ENCODE peak calls at places on chromosomes 16 and 17, in seven cellular contexts. One of them, this sample, is unnamed.

GRCh38 chr16:30652718-30653117 is 2.0 kb downstream of the PRR14 start:
- DNase-seq in OCI-LY7: no peak
- DNase-seq in T-helper 17 cell: no peak
- DNase-seq in heart right ventricle: no peak
- DNase-seq in tibial nerve: no peak
- DNase-seq in upper lobe of left lung: no peak
- DNase-seq in endodermal cell: no peak
- DNase-seq in this sample: no peak

GRCh38 chr17:19546289-19547065 is 12.8 kb downstream of the SLC47A1 start:
- DNase-seq in upper lobe of left lung: peak; percentile 66
- DNase-seq in OCI-LY7: peak; percentile 38
- DNase-seq in T-helper 17 cell: no peak
- DNase-seq in endodermal cell: peak; percentile 74
- DNase-seq in heart right ventricle: peak; percentile 33
- DNase-seq in tibial nerve: no peak
- DNase-seq in this sample: no peak

GRCh38 chr17:39485555-39485954 is 24.3 kb downstream of the CDK12 start:
- DNase-seq in OCI-LY7: no peak
- DNase-seq in upper lobe of left lung: peak; percentile 66
- DNase-seq in heart right ventricle: no peak
- DNase-seq in endodermal cell: no peak
- DNase-seq in T-helper 17 cell: no peak
- DNase-seq in tibial nerve: no peak
- DNase-seq in this sample: no peak

GRCh38 chr17:60712675-60713074 is 35.0 kb downstream of the BCAS3 start:
- DNase-seq in upper lobe of left lung: no peak
- DNase-seq in T-helper 17 cell: no peak
- DNase-seq in tibial nerve: no peak
- DNase-seq in heart right ventricle: no peak
- DNase-seq in endodermal cell: no peak
- DNase-seq in OCI-LY7: no peak
- DNase-seq in this sample: no peak

GRCh38 chr16:77402672-77403071 is 32.2 kb downstream of the ADAMTS18 start:
- DNase-seq in upper lobe of left lung: no peak
- DNase-seq in OCI-LY7: no peak
- DNase-seq in heart right ventricle: no peak
- DNase-seq in T-helper 17 cell: no peak
- DNase-seq in endodermal cell: no peak
- DNase-seq in tibial nerve: no peak
- DNase-seq in this sample: no peak

GRCh38 chr17:80855968-80856862 is 135.4 kb upstream of the CHMP6 start:
- DNase-seq in endodermal cell: peak; percentile 50
- DNase-seq in tibial nerve: no peak
- DNase-seq in OCI-LY7: no peak
- DNase-seq in upper lobe of left lung: peak; percentile 80
- DNase-seq in T-helper 17 cell: no peak
- DNase-seq in heart right ventricle: no peak
- DNase-seq in this sample: peak; percentile 42

GRCh38 chr17:40344321-40345160 is 20.0 kb downstream of the GJD3 start:
- DNase-seq in T-helper 17 cell: no peak
- DNase-seq in tibial nerve: no peak
- DNase-seq in upper lobe of left lung: no peak
- DNase-seq in OCI-LY7: no peak
- DNase-seq in heart right ventricle: no peak
- DNase-seq in endodermal cell: peak; percentile 70
- DNase-seq in this sample: no peak

GRCh38 chr16:85473909-85474640 is 139.0 kb upstream of the GSE1 start:
- DNase-seq in upper lobe of left lung: no peak
- DNase-seq in T-helper 17 cell: no peak
- DNase-seq in heart right ventricle: no peak
- DNase-seq in OCI-LY7: no peak
- DNase-seq in tibial nerve: no peak
- DNase-seq in endodermal cell: peak; percentile 70
- DNase-seq in this sample: no peak

GRCh38 chr17:45334231-45334630 is 17.4 kb upstream of the MAP3K14 start:
- DNase-seq in upper lobe of left lung: no peak
- DNase-seq in OCI-LY7: peak; percentile 65
- DNase-seq in tibial nerve: no peak
- DNase-seq in heart right ventricle: no peak
- DNase-seq in endodermal cell: peak; percentile 84
- DNase-seq in T-helper 17 cell: no peak
- DNase-seq in this sample: no peak

GRCh38 chr16:55470533-55471371 is 8.2 kb upstream of the MMP2 start:
- DNase-seq in upper lobe of left lung: no peak
- DNase-seq in heart right ventricle: no peak
- DNase-seq in T-helper 17 cell: no peak
- DNase-seq in endodermal cell: peak; percentile 80
- DNase-seq in tibial nerve: peak; percentile 44
- DNase-seq in OCI-LY7: no peak
- DNase-seq in this sample: no peak

GRCh38 chr17:42541041-42541833 is 5.2 kb downstream of the NAGLU start:
- DNase-seq in upper lobe of left lung: no peak
- DNase-seq in tibial nerve: no peak
- DNase-seq in heart right ventricle: no peak
- DNase-seq in OCI-LY7: no peak
- DNase-seq in endodermal cell: no peak
- DNase-seq in T-helper 17 cell: no peak
- DNase-seq in this sample: no peak

GRCh38 chr17:39553326-39553945 is 54.3 kb downstream of the NEUROD2 start:
- DNase-seq in upper lobe of left lung: no peak
- DNase-seq in T-helper 17 cell: no peak
- DNase-seq in tibial nerve: no peak
- DNase-seq in endodermal cell: no peak
- DNase-seq in heart right ventricle: no peak
- DNase-seq in OCI-LY7: no peak
- DNase-seq in this sample: no peak

GRCh38 chr17:39634384-39634871 is 2.5 kb upstream of the STARD3 start:
- DNase-seq in upper lobe of left lung: no peak
- DNase-seq in heart right ventricle: no peak
- DNase-seq in endodermal cell: no peak
- DNase-seq in OCI-LY7: peak; percentile 62
- DNase-seq in T-helper 17 cell: no peak
- DNase-seq in tibial nerve: no peak
- DNase-seq in this sample: no peak

DNA sequence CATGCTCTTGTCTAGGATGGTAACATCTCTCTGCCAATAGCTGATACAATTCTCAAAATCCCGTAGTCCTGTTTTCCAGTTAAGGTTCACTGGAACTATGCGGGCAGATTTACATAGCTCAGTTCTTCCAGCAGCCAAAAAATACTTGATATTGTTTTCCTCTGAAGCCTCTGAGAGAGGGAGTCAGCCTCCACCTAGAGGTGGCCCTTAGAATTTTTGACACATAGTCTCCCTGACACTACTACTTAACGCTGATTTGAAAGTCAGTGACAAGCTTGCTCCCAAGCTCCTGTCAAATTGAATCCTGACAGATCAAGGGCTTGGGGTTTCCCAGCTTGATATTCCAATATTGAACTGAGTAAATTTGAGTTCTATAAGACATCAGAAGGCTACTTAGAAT is 1780.1 kb downstream of the TP53TG3F start:
- DNase-seq in upper lobe of left lung: no peak
- DNase-seq in tibial nerve: no peak
- DNase-seq in T-helper 17 cell: no peak
- DNase-seq in OCI-LY7: no peak
- DNase-seq in heart right ventricle: no peak
- DNase-seq in endodermal cell: no peak
- DNase-seq in this sample: no peak
- H3K9me3 ChIP-seq in upper lobe of left lung: no peaks in the 10 kb centered on the region
- H3K9me3 ChIP-seq in tibial nerve: no peaks in the 10 kb centered on the region
- H3K9me3 ChIP-seq in T-helper 17 cell: no peaks in the 10 kb centered on the region
- H3K9me3 ChIP-seq in OCI-LY7: peaks cover 4% of the 10 kb centered on the region
- H3K9me3 ChIP-seq in heart right ventricle: no peaks in the 10 kb centered on the region
- H3K9me3 ChIP-seq in endodermal cell: peaks cover 91% of the 10 kb centered on the region
- H3K9me3 ChIP-seq in this sample: no peaks in the 10 kb centered on the region

GRCh38 chr16:48067388-48067787 is 88.4 kb downstream of the ABCC12 start:
- DNase-seq in T-helper 17 cell: no peak
- DNase-seq in upper lobe of left lung: no peak
- DNase-seq in tibial nerve: no peak
- DNase-seq in endodermal cell: no peak
- DNase-seq in heart right ventricle: no peak
- DNase-seq in OCI-LY7: no peak
- DNase-seq in this sample: no peak

GRCh38 chr16:48059936-48060335 is 95.9 kb downstream of the ABCC12 start:
- DNase-seq in T-helper 17 cell: no peak
- DNase-seq in upper lobe of left lung: no peak
- DNase-seq in heart right ventricle: no peak
- DNase-seq in OCI-LY7: no peak
- DNase-seq in tibial nerve: no peak
- DNase-seq in endodermal cell: no peak
- DNase-seq in this sample: no peak

GRCh38 chr16:48057085-48057484 is 98.7 kb downstream of the ABCC12 start:
- DNase-seq in tibial nerve: no peak
- DNase-seq in OCI-LY7: no peak
- DNase-seq in heart right ventricle: no peak
- DNase-seq in endodermal cell: no peak
- DNase-seq in upper lobe of left lung: no peak
- DNase-seq in T-helper 17 cell: no peak
- DNase-seq in this sample: no peak

GRCh38 chr16:48064971-48065370 is 90.8 kb downstream of the ABCC12 start:
- DNase-seq in upper lobe of left lung: no peak
- DNase-seq in T-helper 17 cell: no peak
- DNase-seq in tibial nerve: no peak
- DNase-seq in OCI-LY7: no peak
- DNase-seq in heart right ventricle: no peak
- DNase-seq in endodermal cell: no peak
- DNase-seq in this sample: no peak

DNA sequence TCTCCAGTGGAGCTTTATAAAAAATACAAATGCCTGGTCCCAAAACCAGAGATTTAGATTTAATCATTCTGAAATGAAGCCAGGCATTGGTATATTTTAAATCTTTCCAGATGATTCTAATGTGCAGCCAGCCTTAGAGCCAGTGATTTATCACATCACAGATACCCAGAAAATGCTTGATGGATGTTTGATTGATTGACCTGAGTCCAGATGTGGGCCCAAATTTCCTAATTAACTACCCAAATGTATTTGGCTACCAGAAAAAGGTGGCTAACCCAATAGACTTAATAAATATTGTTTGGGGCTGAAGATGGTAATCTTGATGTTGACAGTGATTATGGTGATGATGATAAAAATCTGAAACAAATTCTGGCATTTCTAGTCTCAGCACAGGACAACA is 93.1 kb downstream of the ABCC12 start:
- DNase-seq in T-helper 17 cell: no peak
- DNase-seq in OCI-LY7: no peak
- DNase-seq in upper lobe of left lung: no peak
- DNase-seq in tibial nerve: no peak
- DNase-seq in endodermal cell: no peak
- DNase-seq in heart right ventricle: no peak
- DNase-seq in this sample: no peak
- H3K9me3 ChIP-seq in T-helper 17 cell: no peaks in the 10 kb centered on the region
- H3K9me3 ChIP-seq in OCI-LY7: no peaks in the 10 kb centered on the region
- H3K9me3 ChIP-seq in upper lobe of left lung: no peaks in the 10 kb centered on the region
- H3K9me3 ChIP-seq in tibial nerve: no peaks in the 10 kb centered on the region
- H3K9me3 ChIP-seq in endodermal cell: peaks cover 13% of the 10 kb centered on the region
- H3K9me3 ChIP-seq in heart right ventricle: no peaks in the 10 kb centered on the region
- H3K9me3 ChIP-seq in this sample: no peaks in the 10 kb centered on the region

GRCh38 chr16:10408824-10409381 is 23.0 kb downstream of the ATF7IP2 start:
- DNase-seq in tibial nerve: no peak
- DNase-seq in upper lobe of left lung: no peak
- DNase-seq in endodermal cell: no peak
- DNase-seq in OCI-LY7: peak; percentile 38
- DNase-seq in T-helper 17 cell: no peak
- DNase-seq in heart right ventricle: no peak
- DNase-seq in this sample: no peak
- H3K9me3 ChIP-seq in tibial nerve: no peaks in the 10 kb centered on the region
- H3K9me3 ChIP-seq in upper lobe of left lung: peaks cover 52% of the 10 kb centered on the region
- H3K9me3 ChIP-seq in endodermal cell: peaks cover 99% of the 10 kb centered on the region
- H3K9me3 ChIP-seq in OCI-LY7: peaks cover 36% of the 10 kb centered on the region
- H3K9me3 ChIP-seq in T-helper 17 cell: peaks cover 7% of the 10 kb centered on the region
- H3K9me3 ChIP-seq in heart right ventricle: peaks cover 89% of the 10 kb centered on the region
- H3K9me3 ChIP-seq in this sample: peaks cover 17% of the 10 kb centered on the region

GRCh38 chr17:73850426-73850825 is 206.2 kb upstream of the SDK2 start:
- DNase-seq in tibial nerve: no peak
- DNase-seq in upper lobe of left lung: no peak
- DNase-seq in endodermal cell: no peak
- DNase-seq in OCI-LY7: no peak
- DNase-seq in T-helper 17 cell: no peak
- DNase-seq in heart right ventricle: no peak
- DNase-seq in this sample: no peak
- H3K9me3 ChIP-seq in tibial nerve: no peaks in the 10 kb centered on the region
- H3K9me3 ChIP-seq in upper lobe of left lung: no peaks in the 10 kb centered on the region
- H3K9me3 ChIP-seq in endodermal cell: no peaks in the 10 kb centered on the region
- H3K9me3 ChIP-seq in OCI-LY7: no peaks in the 10 kb centered on the region
- H3K9me3 ChIP-seq in T-helper 17 cell: no peaks in the 10 kb centered on the region
- H3K9me3 ChIP-seq in heart right ventricle: peaks cover 7% of the 10 kb centered on the region
- H3K9me3 ChIP-seq in this sample: no peaks in the 10 kb centered on the region

DNA sequence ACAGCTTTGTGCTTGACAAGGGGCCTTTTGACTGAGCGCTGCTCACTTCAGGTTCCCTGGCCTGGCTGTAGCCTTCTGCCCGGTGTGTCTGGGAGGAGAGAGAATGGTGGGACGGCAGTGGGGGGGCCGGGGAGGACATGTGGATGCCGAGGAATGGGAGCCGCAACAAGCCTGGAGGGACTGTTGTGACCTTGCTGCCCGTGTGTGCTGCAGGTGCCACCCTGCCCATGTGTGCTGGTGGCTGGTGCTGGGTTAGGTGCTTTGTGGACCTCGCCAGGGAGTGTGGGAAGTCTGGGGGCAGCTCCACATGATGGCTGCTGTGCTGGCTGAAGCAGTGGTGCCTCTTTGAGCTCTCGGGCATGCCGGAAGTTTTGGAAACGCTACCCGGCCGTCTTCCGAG is 132.1 kb downstream of the LAT start:
- DNase-seq in T-helper 17 cell: no peak
- DNase-seq in tibial nerve: no peak
- DNase-seq in heart right ventricle: no peak
- DNase-seq in upper lobe of left lung: no peak
- DNase-seq in endodermal cell: no peak
- DNase-seq in OCI-LY7: no peak
- DNase-seq in this sample: no peak
- H3K9me3 ChIP-seq in T-helper 17 cell: no peaks in the 10 kb centered on the region
- H3K9me3 ChIP-seq in tibial nerve: no peaks in the 10 kb centered on the region
- H3K9me3 ChIP-seq in heart right ventricle: no peaks in the 10 kb centered on the region
- H3K9me3 ChIP-seq in upper lobe of left lung: no peaks in the 10 kb centered on the region
- H3K9me3 ChIP-seq in endodermal cell: no peaks in the 10 kb centered on the region
- H3K9me3 ChIP-seq in OCI-LY7: no peaks in the 10 kb centered on the region
- H3K9me3 ChIP-seq in this sample: no peaks in the 10 kb centered on the region

GRCh38 chr17:54063639-54064038 is 240.9 kb downstream of the KIF2B start:
- DNase-seq in endodermal cell: no peak
- DNase-seq in OCI-LY7: no peak
- DNase-seq in upper lobe of left lung: no peak
- DNase-seq in tibial nerve: no peak
- DNase-seq in T-helper 17 cell: no peak
- DNase-seq in heart right ventricle: no peak
- DNase-seq in this sample: no peak
- H3K9me3 ChIP-seq in endodermal cell: no peaks in the 10 kb centered on the region
- H3K9me3 ChIP-seq in OCI-LY7: no peaks in the 10 kb centered on the region
- H3K9me3 ChIP-seq in upper lobe of left lung: no peaks in the 10 kb centered on the region
- H3K9me3 ChIP-seq in tibial nerve: no peaks in the 10 kb centered on the region
- H3K9me3 ChIP-seq in T-helper 17 cell: no peaks in the 10 kb centered on the region
- H3K9me3 ChIP-seq in heart right ventricle: peaks cover 12% of the 10 kb centered on the region
- H3K9me3 ChIP-seq in this sample: no peaks in the 10 kb centered on the region